ENCODE peak calls at places on chromosomes 4 and X, in six cellular contexts. R, U, O, J, D and Z are unnamed samples. For H3K4me1, the result is how much of the 10 kb centered on the place peaks cover.

GRCh38 chr4:124318292-124318691 is 394.2 kb downstream of the ANKRD50 start:
- DNase-seq in O (no peak), R (no peak), D (no peak), U (no peak), J (no peak), Z (no peak)

GRCh38 chr4:69576251-69576877 is 63.1 kb downstream of the UGT2A2 start:
- DNase-seq in J (no peak), R (no peak), U (no peak), D (no peak), O (no peak), Z (no peak)

GRCh38 chr4:69092190-69092589 is 4.1 kb upstream of the UGT2B7 start:
- DNase-seq in D (no peak), J (no peak), R (no peak), U (no peak), O (no peak), Z (no peak)

GRCh38 chrX:140092121-140092520 is 126.8 kb upstream of the CXorf66 start:
- DNase-seq in O (no peak), U (no peak), J (no peak), R (no peak), D (no peak), Z (peak)

GRCh38 chr4:168765726-168766125 is 244.3 kb downstream of the CBR4 start:
- DNase-seq in U (no peak), J (peak), R (no peak), O (peak), D (no peak), Z (no peak)

GRCh38 chr4:101306764-101307615 is 40.3 kb downstream of the PPP3CA start:
- DNase-seq in R (no peak), O (no peak), U (no peak), D (no peak), J (no peak), Z (no peak)

GRCh38 chr4:187470061-187470460 is 525.5 kb upstream of the ZFP42 start:
- DNase-seq in R (no peak), J (no peak), U (no peak), D (no peak), O (no peak), Z (no peak)

GRCh38 chrX:47574609-47575325 is 7.5 kb upstream of the TIMP1 start:
- DNase-seq in O (no peak), D (no peak), J (no peak), R (no peak), U (no peak), Z (no peak)

GRCh38 chr4:156754832-156755570 is 216.6 kb downstream of the PDGFC start:
- DNase-seq in O (no peak), R (no peak), D (no peak), J (no peak), U (no peak), Z (no peak)

GRCh38 chr4:153211986-153212720 is 7.9 kb downstream of the TRIM2 start:
- DNase-seq in U (no peak), J (no peak), O (no peak), R (no peak), D (no peak), Z (no peak)

GRCh38 chrX:56557376-56557929 is 6.0 kb upstream of the UBQLN2 start:
- DNase-seq in U (no peak), D (no peak), J (no peak), O (no peak), R (no peak), Z (no peak)

GRCh38 chr4:26524001-26524400 is 33.7 kb upstream of the CCKAR start:
- DNase-seq in U (no peak), O (no peak), J (no peak), R (no peak), D (no peak), Z (no peak)

GRCh38 chrX:63488546-63489373 is 137.6 kb upstream of the SPIN4 start:
- DNase-seq in D (no peak), U (no peak), R (no peak), O (no peak), J (no peak), Z (no peak)

GRCh38 chr4:184262901-184263300 is 45.2 kb upstream of the ENPP6 start:
- DNase-seq in U (no peak), O (no peak), D (no peak), R (no peak), J (no peak), Z (no peak)

GRCh38 chrX:9482837-9483236 is 18.0 kb downstream of the TBL1X start:
- DNase-seq in O (no peak), U (no peak), J (no peak), R (no peak), D (no peak), Z (no peak)

GRCh38 chr4:147709999-147710398 is 21.9 kb upstream of the ARHGAP10 start:
- DNase-seq in J (no peak), R (no peak), U (no peak), O (no peak), D (no peak), Z (no peak)

GRCh38 chrX:74383611-74384010 is 37.7 kb upstream of the SLC16A2 start:
- DNase-seq in O (peak), R (peak), U (peak), J (no peak), D (peak), Z (peak)

GRCh38 chrX:18424482-18425198 is 768 bp upstream of the CDKL5 start:
- DNase-seq in J (peak), O (no peak), R (no peak), U (peak), D (peak), Z (peak)

GRCh38 chrX:22533898-22534297 is 261.2 kb downstream of the CBLL2 start:
- DNase-seq in O (no peak), J (no peak), D (no peak), U (no peak), R (no peak), Z (no peak)

GRCh38 chrX:15915959-15916703 is 61.5 kb upstream of the AP1S2 start:
- DNase-seq in R (no peak), D (no peak), U (no peak), O (no peak), J (no peak), Z (no peak)

GRCh38 chr4:32776435-32777203 is 2056.4 kb downstream of the PCDH7 start:
- DNase-seq in U (no peak), D (no peak), J (no peak), R (no peak), O (no peak), Z (no peak)

GRCh38 chr4:100504086-100504874 is 13.5 kb downstream of the EMCN start:
- DNase-seq in J (peak), O (no peak), U (no peak), D (no peak), R (no peak), Z (no peak)

GRCh38 chr4:35300996-35301774 is 943.1 kb downstream of the ARAP2 start:
- DNase-seq in R (no peak), J (no peak), U (no peak), O (no peak), D (no peak), Z (no peak)

GRCh38 chr4:153023692-153024394 is 87.7 kb downstream of the FHDC1 start:
- DNase-seq in D (no peak), R (no peak), U (no peak), O (no peak), J (no peak), Z (no peak)

GRCh38 chr4:4667643-4668081 is 125.8 kb upstream of the STX18 start:
- DNase-seq in R (no peak), D (no peak), U (no peak), O (no peak), J (no peak), Z (no peak)
- H3K4me1 ChIP-seq in R (under half), D (under half), U (under half), O (under half), J (under half), Z (under half)

GRCh38 chr4:6200011-6200921 is at the start of gene JAKMIP1:
- DNase-seq in O (peak), J (peak), U (peak), D (peak), R (peak), Z (peak)
- TF ChIP-seq POLR2A in O (no peak), J (no peak), U (no peak), D (no peak), R (no peak), Z (no peak)

DNA sequence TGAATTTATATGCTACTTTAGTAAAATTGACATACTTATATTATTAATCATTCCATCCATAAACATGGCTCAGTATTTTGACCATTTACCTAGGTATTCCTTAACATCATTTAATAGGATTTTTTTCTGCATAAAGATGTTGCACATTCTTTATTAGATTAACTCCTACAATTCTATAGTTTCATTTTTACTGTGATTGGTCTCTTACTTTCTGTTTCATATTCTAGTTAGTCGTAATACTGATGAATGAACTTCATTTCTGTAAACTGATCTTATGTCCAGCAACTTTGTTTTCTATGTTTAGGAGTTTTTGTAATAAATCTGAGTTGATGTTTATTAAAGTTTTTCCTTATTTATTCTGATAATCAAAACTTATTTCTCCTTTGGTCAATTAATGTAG is 278.2 kb upstream of the CXXC4 start:
- DNase-seq in O (no peak), R (no peak), U (no peak), J (no peak), D (no peak), Z (no peak)
- H3K4me3 ChIP-seq in O (no peak), R (no peak), U (no peak), J (no peak), D (no peak), Z (no peak)

GRCh38 chr4:1036976-1037810 is 25.8 kb downstream of the FGFRL1 start:
- DNase-seq in U (no peak), O (no peak), R (no peak), J (no peak), D (no peak), Z (no peak)
- H3K4me1 ChIP-seq in U (under half), O (under half), R (under half), J (under half), D (under half), Z (under half)

DNA sequence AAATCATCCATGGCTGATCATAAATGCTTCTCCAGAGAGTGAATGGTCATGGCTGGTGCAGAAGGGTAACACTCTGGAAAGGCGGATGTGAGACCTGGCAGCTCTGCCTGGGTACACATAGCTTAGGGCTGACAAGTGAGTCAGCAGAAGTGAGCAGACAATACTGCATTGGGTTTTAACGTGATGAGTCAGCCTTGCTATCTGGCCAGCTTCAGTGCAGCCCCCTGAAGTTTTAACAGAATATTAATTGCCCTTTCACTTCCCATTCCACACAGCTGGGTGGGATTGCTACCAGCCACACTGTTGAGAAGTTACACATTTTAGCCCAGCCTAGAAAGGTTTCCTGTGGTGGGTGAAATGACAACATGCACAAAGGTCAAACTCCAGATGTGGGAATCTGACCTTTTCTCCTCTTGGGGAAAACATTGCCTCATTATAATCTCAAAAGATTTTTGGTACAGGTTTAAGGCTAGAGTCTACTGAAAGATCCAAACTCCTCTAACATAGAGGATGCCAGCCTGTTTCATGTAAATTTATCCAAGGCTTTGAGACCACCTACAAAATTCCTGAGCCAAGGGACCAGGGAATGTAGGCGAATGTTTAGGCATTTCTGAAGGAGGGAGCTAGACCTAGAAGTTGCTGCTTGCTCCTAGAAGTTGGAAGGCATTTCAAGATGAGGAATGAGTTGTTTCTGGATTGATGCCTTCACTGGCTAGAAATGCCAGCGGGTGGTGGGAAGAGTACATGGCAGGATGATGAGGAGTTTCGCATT is 230.3 kb upstream of the PGRMC2 start:
- DNase-seq in R (peak), D (peak), O (peak), U (peak), J (peak), Z (peak)
- TF ChIP-seq POLR2A in R (no peak), D (no peak), O (no peak), U (no peak), J (no peak), Z (no peak)

GRCh38 chr4:109801895-109802319 is at the start of gene CFI:
- DNase-seq in U (no peak), O (no peak), R (no peak), D (no peak), J (no peak), Z (no peak)

GRCh38 chr4:109803924-109804571 is 2.2 kb upstream of the CFI start:
- DNase-seq in O (no peak), D (no peak), U (peak), R (no peak), J (no peak), Z (peak)

GRCh38 chr4:109798866-109799265 is 2.9 kb downstream of the CFI start:
- DNase-seq in J (no peak), D (no peak), U (no peak), R (no peak), O (no peak), Z (no peak)

DNA sequence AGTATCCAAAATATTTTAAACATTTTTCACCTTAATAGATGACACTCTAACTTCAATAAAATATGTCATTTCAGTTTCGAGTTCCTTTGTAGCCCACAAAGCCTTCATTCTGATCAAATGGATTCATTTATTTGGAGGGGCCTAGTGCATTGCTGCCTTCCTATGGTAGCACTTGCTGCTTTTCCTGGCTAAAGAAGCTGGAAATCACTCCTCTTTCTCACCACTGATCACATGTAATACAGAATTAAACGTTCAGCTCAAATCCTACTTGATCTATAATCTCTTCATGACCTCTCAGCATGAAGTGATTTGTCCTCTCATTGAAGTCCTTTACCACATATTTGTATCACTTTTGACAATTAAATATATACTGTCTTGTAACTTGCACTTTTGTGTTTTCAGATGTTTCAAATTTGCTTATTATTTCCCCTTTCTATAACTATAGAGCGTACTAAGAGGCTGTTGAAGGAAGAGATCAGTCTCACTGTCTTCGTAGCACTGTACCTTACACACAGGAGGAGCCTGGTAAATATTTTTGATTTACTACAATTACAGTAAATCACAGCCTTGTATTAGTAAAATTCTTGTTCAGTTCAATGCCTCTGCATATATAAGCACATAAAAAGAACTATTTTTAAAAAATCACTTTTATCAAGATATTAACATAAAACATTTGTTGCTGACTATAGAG is 555 bp downstream of the CFI start:
- DNase-seq in J (no peak), O (no peak), U (no peak), R (no peak), D (no peak), Z (no peak)
- H3K4me3 ChIP-seq in J (peak), O (peak), U (no peak), R (no peak), D (no peak), Z (no peak)